ENCODE peak calls at places on chromosomes 5 and 9, in ten cellular contexts. M is heart right ventricle; N is neural crest cell; T is stomach; I is bronchial epithelial cell; S is sigmoid colon; W is uterus; O is endodermal cell; G is activated CD8-positive, alpha-beta T cell treated with anti-CD3 and anti-CD28 coated beads for 36 hours; F is cardiac muscle cell. V is an unnamed sample.

GRCh38 chr9:80649001-80649420 is 1040.3 kb downstream of the TLE1 start:
- DNase-seq in M (no peak), N (no peak), T (no peak), I (peak), S (peak), W (peak), O (no peak), G (no peak), F (peak), V (no peak)

GRCh38 chr5:15966651-15967050 is 212.9 kb downstream of the MARCHF11 start:
- DNase-seq in M (no peak), N (no peak), T (no peak), I (peak), S (no peak), W (no peak), O (no peak), G (no peak), F (peak), V (no peak)

GRCh38 chr5:42337607-42338006 is 85.6 kb upstream of the GHR start:
- DNase-seq in M (no peak), N (no peak), T (no peak), I (no peak), S (no peak), W (no peak), O (no peak), G (no peak), F (no peak), V (no peak)

GRCh38 chr9:133882849-133883248 is 109.3 kb downstream of the VAV2 start:
- DNase-seq in M (no peak), N (no peak), T (no peak), I (no peak), S (no peak), W (no peak), O (no peak), G (no peak), F (no peak), V (no peak)

GRCh38 chr9:113532809-113533190 is 69.3 kb downstream of the RGS3 start:
- DNase-seq in M (no peak), N (no peak), T (no peak), I (no peak), S (peak), W (no peak), O (peak), G (no peak), F (no peak), V (no peak)

GRCh38 chr5:176532795-176533194 is 4.4 kb downstream of the RNF44 start:
- DNase-seq in M (no peak), N (no peak), T (no peak), I (no peak), S (no peak), W (no peak), O (peak), G (no peak), F (no peak), V (no peak)

GRCh38 chr5:172492097-172492840 is 37.9 kb upstream of the SH3PXD2B start:
- DNase-seq in M (no peak), N (no peak), T (no peak), I (no peak), S (no peak), W (no peak), O (peak), G (no peak), F (no peak), V (no peak)

GRCh38 chr5:109570362-109570874 is 119.3 kb upstream of the MAN2A1 start:
- DNase-seq in M (no peak), N (no peak), T (no peak), I (no peak), S (no peak), W (no peak), O (no peak), G (no peak), F (no peak), V (no peak)

GRCh38 chr5:17910318-17910717 is 276.1 kb downstream of the TAF11L14 start:
- DNase-seq in M (no peak), N (no peak), T (no peak), I (peak), S (no peak), W (no peak), O (no peak), G (no peak), F (no peak), V (no peak)

GRCh38 chr9:108889649-108890067 is 27.6 kb downstream of the ACTL7A start:
- DNase-seq in M (no peak), N (no peak), T (no peak), I (peak), S (no peak), W (no peak), O (no peak), G (no peak), F (peak), V (no peak)

GRCh38 chr5:44294492-44294891 is 94.7 kb downstream of the FGF10 start:
- DNase-seq in M (peak), N (no peak), T (no peak), I (no peak), S (peak), W (peak), O (no peak), G (no peak), F (no peak), V (no peak)

GRCh38 chr9:124190761-124191160 is 67.0 kb upstream of the NEK6 start:
- DNase-seq in M (no peak), N (peak), T (peak), I (no peak), S (peak), W (no peak), O (no peak), G (no peak), F (no peak), V (no peak)

GRCh38 chr5:93360436-93361100 is 220.5 kb downstream of the NR2F1-AS1 start:
- DNase-seq in M (no peak), N (no peak), T (no peak), I (peak), S (no peak), W (no peak), O (no peak), G (no peak), F (peak), V (no peak)

GRCh38 chr5:90096415-90097081 is 313.0 kb downstream of the CETN3 start:
- DNase-seq in M (no peak), N (no peak), T (peak), I (peak), S (no peak), W (peak), O (peak), G (no peak), F (peak), V (no peak)

GRCh38 chr9:137114220-137114612 is 317 bp downstream of the DPP7 start:
- DNase-seq in M (no peak), N (no peak), T (no peak), I (no peak), S (peak), W (no peak), O (peak), G (peak), F (peak), V (no peak)

GRCh38 chr5:89480406-89481007 is 597.5 kb upstream of the MEF2C start:
- DNase-seq in M (no peak), N (no peak), T (no peak), I (peak), S (no peak), W (no peak), O (no peak), G (no peak), F (no peak), V (no peak)

GRCh38 chr9:131630206-131630831 is 85.0 kb downstream of the PRRT1B start:
- DNase-seq in M (no peak), N (no peak), T (no peak), I (peak), S (no peak), W (no peak), O (no peak), G (peak), F (no peak), V (peak)

GRCh38 chr5:5584236-5584749 is 161.8 kb downstream of the ICE1 start:
- DNase-seq in M (no peak), N (no peak), T (no peak), I (no peak), S (no peak), W (no peak), O (no peak), G (no peak), F (no peak), V (no peak)

GRCh38 chr5:150172563-150172962 is 6.0 kb downstream of the CDX1 start:
- DNase-seq in M (no peak), N (no peak), T (no peak), I (no peak), S (no peak), W (no peak), O (no peak), G (no peak), F (no peak), V (no peak)

GRCh38 chr9:108956098-108956533 is 21.9 kb downstream of the ABITRAM start:
- DNase-seq in M (no peak), N (no peak), T (no peak), I (no peak), S (no peak), W (no peak), O (no peak), G (no peak), F (no peak), V (no peak)

GRCh38 chr5:54909126-54909525 is 76.3 kb downstream of the ESM1 start:
- DNase-seq in M (no peak), N (no peak), T (no peak), I (no peak), S (no peak), W (no peak), O (no peak), G (no peak), F (no peak), V (no peak)

GRCh38 chr9:38117646-38118045 is 48.6 kb upstream of the SHB start:
- DNase-seq in M (no peak), N (no peak), T (no peak), I (no peak), S (no peak), W (no peak), O (no peak), G (no peak), F (no peak), V (no peak)

GRCh38 chr5:144467795-144468194 is 297.1 kb downstream of the KCTD16 start:
- DNase-seq in M (no peak), N (peak), T (no peak), I (peak), S (no peak), W (no peak), O (peak), G (no peak), F (peak), V (no peak)

GRCh38 chr9:21141427-21141882 is at the start of gene IFNW1:
- DNase-seq in M (no peak), N (no peak), T (no peak), I (no peak), S (no peak), W (no peak), O (peak), G (no peak), F (no peak), V (peak)
- TF ChIP-seq CTCF in M (no peak), N (peak), T (no peak), I (peak), S (no peak), W (no peak), O (peak), G (no peak), F (peak), V (no peak)

GRCh38 chr9:31996331-31996730 is 388.1 kb upstream of the ACO1 start:
- DNase-seq in M (no peak), N (no peak), T (no peak), I (no peak), S (no peak), W (no peak), O (no peak), G (no peak), F (no peak), V (no peak)
- TF ChIP-seq CTCF in M (no peak), N (peak), T (no peak), I (no peak), S (no peak), W (no peak), O (peak), G (no peak), F (no peak), V (no peak)

GRCh38 chr9:2666569-2666968 is 45.0 kb downstream of the VLDLR start:
- DNase-seq in M (no peak), N (no peak), T (no peak), I (no peak), S (no peak), W (no peak), O (no peak), G (no peak), F (no peak), V (no peak)

GRCh38 chr9:2664675-2665065 is 43.1 kb downstream of the VLDLR start:
- DNase-seq in M (no peak), N (no peak), T (no peak), I (no peak), S (no peak), W (no peak), O (no peak), G (no peak), F (no peak), V (no peak)

GRCh38 chr9:2663486-2663885 is 41.9 kb downstream of the VLDLR start:
- DNase-seq in M (no peak), N (no peak), T (no peak), I (no peak), S (no peak), W (no peak), O (no peak), G (no peak), F (no peak), V (no peak)

GRCh38 chr9:2663886-2664674 is 42.5 kb downstream of the VLDLR start:
- DNase-seq in M (no peak), N (no peak), T (no peak), I (no peak), S (no peak), W (no peak), O (no peak), G (no peak), F (no peak), V (no peak)

GRCh38 chr9:2662496-2662895 is 40.9 kb downstream of the VLDLR start:
- DNase-seq in M (no peak), N (no peak), T (peak), I (no peak), S (no peak), W (no peak), O (peak), G (no peak), F (no peak), V (no peak)
- TF ChIP-seq CTCF in M (no peak), N (no peak), T (no peak), I (peak), S (no peak), W (no peak), O (peak), G (no peak), F (no peak), V (no peak)

DNA sequence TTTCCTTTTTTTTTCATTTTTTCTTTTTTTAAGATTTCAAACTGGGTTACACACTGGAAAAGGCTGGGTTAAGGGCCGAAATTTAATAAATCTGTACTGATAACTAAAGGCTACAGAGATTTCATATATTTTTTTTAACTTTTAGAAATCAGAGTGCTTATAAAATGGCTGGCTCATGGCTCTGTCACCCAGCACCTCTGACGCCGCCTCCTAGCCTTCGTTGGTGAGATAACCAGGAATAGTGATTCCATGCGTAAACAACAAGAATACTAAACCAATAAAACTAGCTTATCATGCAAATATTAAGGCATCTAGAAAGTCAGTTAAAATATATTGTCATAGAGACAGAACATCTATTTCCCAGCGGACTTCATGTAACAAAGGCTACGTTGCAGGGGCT is 226.4 kb downstream of the NFIB start:
- DNase-seq in M (no peak), N (no peak), T (no peak), I (no peak), S (no peak), W (no peak), O (no peak), G (no peak), F (no peak), V (no peak)
- TF ChIP-seq CTCF in M (no peak), N (no peak), T (no peak), I (no peak), S (no peak), W (no peak), O (no peak), G (no peak), F (no peak), V (no peak)

GRCh38 chr5:126104951-126105350 is 318.3 kb upstream of the GRAMD2B start:
- DNase-seq in M (no peak), N (no peak), T (no peak), I (no peak), S (no peak), W (no peak), O (no peak), G (no peak), F (no peak), V (no peak)
- TF ChIP-seq CTCF in M (no peak), N (no peak), T (no peak), I (no peak), S (no peak), W (no peak), O (no peak), G (no peak), F (no peak), V (no peak)

DNA sequence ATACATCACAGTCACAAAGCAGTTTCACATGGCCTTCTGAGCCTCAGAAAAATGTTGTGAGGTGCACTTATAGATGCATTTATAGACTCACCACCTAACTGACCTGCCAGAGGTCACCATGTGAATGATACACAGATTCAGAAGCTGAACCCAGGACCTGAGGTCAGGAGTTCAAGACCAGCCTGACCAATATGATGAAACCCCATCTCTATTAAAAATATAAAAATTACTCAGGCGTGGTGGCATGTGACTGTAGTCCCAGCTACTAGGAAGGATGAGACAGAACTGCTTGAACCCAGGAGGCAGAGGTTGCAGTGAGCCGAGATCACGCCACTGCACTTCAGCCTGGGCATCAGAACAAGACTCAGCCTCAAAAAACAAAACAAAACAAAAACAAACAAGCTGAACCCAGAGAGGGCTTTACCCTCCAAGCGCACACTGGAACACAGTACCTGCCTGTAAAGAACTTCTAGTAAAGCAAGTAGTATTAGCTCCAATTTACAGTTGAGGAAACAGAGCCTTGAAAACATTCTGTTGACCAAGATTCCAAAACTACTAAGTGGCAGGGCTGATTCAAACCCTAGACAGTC is 16.3 kb downstream of the ECPAS start:
- DNase-seq in M (no peak), N (no peak), T (no peak), I (no peak), S (no peak), W (no peak), O (no peak), G (no peak), F (no peak), V (no peak)
- TF ChIP-seq CTCF in M (no peak), N (no peak), T (no peak), I (no peak), S (no peak), W (no peak), O (no peak), G (no peak), F (no peak), V (no peak)

GRCh38 chr5:102154291-102154690 is 141.8 kb downstream of the SLCO4C1 start:
- DNase-seq in M (no peak), N (no peak), T (no peak), I (no peak), S (no peak), W (no peak), O (no peak), G (no peak), F (no peak), V (no peak)

GRCh38 chr5:102152906-102153787 is 142.9 kb downstream of the SLCO4C1 start:
- DNase-seq in M (no peak), N (peak), T (no peak), I (peak), S (no peak), W (no peak), O (peak), G (peak), F (no peak), V (peak)
- TF ChIP-seq CTCF in M (peak), N (peak), T (peak), I (peak), S (no peak), W (no peak), O (peak), G (peak), F (no peak), V (peak)